ENCODE peak calls at places on chromosome 7, in four cellular contexts. One of them, this sample, is unnamed.

GRCh38 chr7:2012981-2013380 is 219.8 kb downstream of the MAD1L1 start:
- DNase-seq in heart right ventricle: peak
- DNase-seq in ovary: no peak
- DNase-seq in GM13976: no peak
- DNase-seq in this sample: peak

GRCh38 chr7:100626530-100627237 is 14.3 kb downstream of the MOSPD3 start:
- DNase-seq in heart right ventricle: peak
- DNase-seq in ovary: peak
- DNase-seq in GM13976: peak
- DNase-seq in this sample: peak

GRCh38 chr7:55565693-55566092 is 6.6 kb downstream of the VOPP1 start:
- DNase-seq in GM13976: no peak
- DNase-seq in ovary: no peak
- DNase-seq in heart right ventricle: no peak
- DNase-seq in this sample: no peak

GRCh38 chr7:2575733-2576350 is 17.1 kb downstream of the IQCE start:
- DNase-seq in heart right ventricle: no peak
- DNase-seq in ovary: no peak
- DNase-seq in GM13976: no peak
- DNase-seq in this sample: no peak

GRCh38 chr7:150931199-150931869 is 46.8 kb downstream of the KCNH2 start:
- DNase-seq in heart right ventricle: no peak
- DNase-seq in GM13976: no peak
- DNase-seq in ovary: no peak
- DNase-seq in this sample: no peak

GRCh38 chr7:132500727-132501410 is 75.4 kb downstream of the PLXNA4 start:
- DNase-seq in ovary: peak
- DNase-seq in GM13976: no peak
- DNase-seq in heart right ventricle: peak
- DNase-seq in this sample: peak

GRCh38 chr7:77460057-77460486 is 43.9 kb upstream of the GSAP start:
- DNase-seq in heart right ventricle: no peak
- DNase-seq in ovary: no peak
- DNase-seq in GM13976: no peak
- DNase-seq in this sample: no peak

GRCh38 chr7:139899328-139900020 is 70.4 kb downstream of the TBXAS1 start:
- DNase-seq in GM13976: no peak
- DNase-seq in heart right ventricle: no peak
- DNase-seq in ovary: no peak
- DNase-seq in this sample: no peak

GRCh38 chr7:127718325-127718724 is 66.3 kb downstream of the SND1 start:
- DNase-seq in heart right ventricle: no peak
- DNase-seq in ovary: no peak
- DNase-seq in GM13976: no peak
- DNase-seq in this sample: no peak

This sample was measured in right cardiac atrium.